ENCODE peak calls at places on chromosomes 16 and 17, in five cellular contexts. D is nucleus accumbens, J is AG08396, Y is bronchial epithelial cell, W is cardiac muscle cell. V is an unnamed sample.

GRCh38 chr16:67959520-67959919 is 8.9 kb downstream of the SLC12A4 start:
- DNase-seq in D (no peak), J (peak), Y (no peak), W (no peak), V (no peak)

GRCh38 chr16:77557385-77557784 is 122.6 kb upstream of the ADAMTS18 start:
- DNase-seq in D (no peak), J (no peak), Y (no peak), W (no peak), V (no peak)

GRCh38 chr17:57086069-57086930 is 1.3 kb downstream of the AKAP1 start:
- DNase-seq in D (peak), J (peak), Y (peak), W (peak), V (peak)

GRCh38 chr16:84739349-84740124 is 39.7 kb downstream of the USP10 start:
- DNase-seq in D (no peak), J (peak), Y (peak), W (no peak), V (no peak)

GRCh38 chr16:82638095-82638798 is 11.5 kb downstream of the CDH13 start:
- DNase-seq in D (no peak), J (no peak), Y (peak), W (no peak), V (no peak)

GRCh38 chr16:4982056-4982867 is 24.1 kb downstream of the SEC14L5 start:
- DNase-seq in D (no peak), J (no peak), Y (no peak), W (peak), V (no peak)

GRCh38 chr17:76053230-76054111 is 18.8 kb downstream of the SRP68 start:
- DNase-seq in D (no peak), J (peak), Y (peak), W (peak), V (no peak)

GRCh38 chr17:47813512-47814031 is 8.0 kb downstream of the OSBPL7 start:
- DNase-seq in D (no peak), J (no peak), Y (no peak), W (no peak), V (no peak)

GRCh38 chr17:2064980-2065785 is 10.3 kb downstream of the HIC1 start:
- DNase-seq in D (no peak), J (no peak), Y (peak), W (no peak), V (peak)

GRCh38 chr17:1022278-1023024 is 25.5 kb downstream of the TIMM22 start:
- DNase-seq in D (no peak), J (no peak), Y (no peak), W (no peak), V (no peak)

GRCh38 chr17:82520041-82520910 is 744 bp downstream of the FOXK2 start:
- DNase-seq in D (no peak), J (peak), Y (no peak), W (peak), V (no peak)

GRCh38 chr17:33637534-33637933 is 344.4 kb upstream of the ASIC2 start:
- DNase-seq in D (no peak), J (no peak), Y (no peak), W (no peak), V (peak)

GRCh38 chr16:70161350-70161749 is 12.2 kb upstream of the CLEC18C start:
- DNase-seq in D (no peak), J (peak), Y (no peak), W (no peak), V (no peak)

GRCh38 chr16:24208710-24209109 is 47.4 kb upstream of the CACNG3 start:
- DNase-seq in D (peak), J (no peak), Y (no peak), W (peak), V (no peak)

GRCh38 chr17:63816669-63817068 is 10.6 kb upstream of the PSMC5 start:
- DNase-seq in D (no peak), J (peak), Y (no peak), W (no peak), V (no peak)

GRCh38 chr16:87235810-87236515 is 81.2 kb downstream of the C16orf95 start:
- DNase-seq in D (no peak), J (no peak), Y (no peak), W (no peak), V (peak)

GRCh38 chr17:68011199-68011665 is 15.0 kb upstream of the C17orf58 start:
- DNase-seq in D (peak), J (peak), Y (no peak), W (peak), V (no peak)

GRCh38 chr17:29585080-29585751 is 4.2 kb downstream of the GIT1 start:
- DNase-seq in D (no peak), J (no peak), Y (no peak), W (no peak), V (no peak)

GRCh38 chr17:4506892-4507291 is 8.2 kb downstream of the SPNS2 start:
- DNase-seq in D (no peak), J (no peak), Y (no peak), W (no peak), V (no peak)

GRCh38 chr17:42554250-42555121 is 1.8 kb downstream of the HSD17B1 start:
- DNase-seq in D (peak), J (peak), Y (peak), W (peak), V (peak)

GRCh38 chr16:77157346-77157745 is 33.6 kb upstream of the MON1B start:
- DNase-seq in D (no peak), J (no peak), Y (no peak), W (no peak), V (no peak)

V was measured in Jurkat, Clone E6-1.